ENCODE peak calls at places on chromosome 9, in ten cellular contexts. One of them, this sample, is unnamed.

GRCh38 chr9:130143279-130143893 is 28.8 kb upstream of the NCS1 start:
- DNase-seq in heart right ventricle: no peak
- DNase-seq in body of pancreas: no peak
- DNase-seq in germinal center: no peak
- DNase-seq in nucleus accumbens: no peak
- DNase-seq in dorsolateral prefrontal cortex: no peak
- DNase-seq in AG04449: no peak
- DNase-seq in uterus: no peak
- DNase-seq in astrocyte: no peak
- DNase-seq in NCI-H1694: no peak
- DNase-seq in this sample: no peak

GRCh38 chr9:19876569-19877316 is 87.9 kb upstream of the SLC24A2 start:
- DNase-seq in dorsolateral prefrontal cortex: no peak
- DNase-seq in germinal center: no peak
- DNase-seq in heart right ventricle: no peak
- DNase-seq in nucleus accumbens: no peak
- DNase-seq in uterus: no peak
- DNase-seq in NCI-H1694: no peak
- DNase-seq in body of pancreas: no peak
- DNase-seq in astrocyte: no peak
- DNase-seq in AG04449: no peak
- DNase-seq in this sample: no peak

GRCh38 chr9:37441776-37442370 is 19.4 kb downstream of the GRHPR start:
- DNase-seq in dorsolateral prefrontal cortex: no peak
- DNase-seq in uterus: no peak
- DNase-seq in heart right ventricle: no peak
- DNase-seq in germinal center: no peak
- DNase-seq in nucleus accumbens: no peak
- DNase-seq in NCI-H1694: no peak
- DNase-seq in AG04449: no peak
- DNase-seq in body of pancreas: no peak
- DNase-seq in astrocyte: no peak
- DNase-seq in this sample: no peak

GRCh38 chr9:33751536-33752129 is 43.7 kb upstream of the PRSS3 start:
- DNase-seq in body of pancreas: no peak
- DNase-seq in nucleus accumbens: no peak
- DNase-seq in astrocyte: no peak
- DNase-seq in heart right ventricle: no peak
- DNase-seq in uterus: no peak
- DNase-seq in germinal center: no peak
- DNase-seq in AG04449: no peak
- DNase-seq in NCI-H1694: no peak
- DNase-seq in dorsolateral prefrontal cortex: no peak
- DNase-seq in this sample: no peak

GRCh38 chr9:122812736-122813135 is 12.8 kb downstream of the OR1K1 start:
- DNase-seq in astrocyte: no peak
- DNase-seq in heart right ventricle: no peak
- DNase-seq in germinal center: no peak
- DNase-seq in AG04449: no peak
- DNase-seq in NCI-H1694: no peak
- DNase-seq in body of pancreas: no peak
- DNase-seq in dorsolateral prefrontal cortex: no peak
- DNase-seq in nucleus accumbens: no peak
- DNase-seq in uterus: no peak
- DNase-seq in this sample: peak

GRCh38 chr9:68872026-68872501 is 141.8 kb downstream of the PRKACG start:
- DNase-seq in AG04449: no peak
- DNase-seq in astrocyte: no peak
- DNase-seq in heart right ventricle: peak
- DNase-seq in NCI-H1694: no peak
- DNase-seq in dorsolateral prefrontal cortex: no peak
- DNase-seq in uterus: no peak
- DNase-seq in germinal center: no peak
- DNase-seq in nucleus accumbens: no peak
- DNase-seq in body of pancreas: peak
- DNase-seq in this sample: peak

GRCh38 chr9:133589454-133590227 is 19.5 kb downstream of the FAM163B start:
- DNase-seq in astrocyte: no peak
- DNase-seq in germinal center: no peak
- DNase-seq in NCI-H1694: no peak
- DNase-seq in body of pancreas: no peak
- DNase-seq in uterus: no peak
- DNase-seq in AG04449: no peak
- DNase-seq in dorsolateral prefrontal cortex: no peak
- DNase-seq in nucleus accumbens: no peak
- DNase-seq in heart right ventricle: no peak
- DNase-seq in this sample: no peak

GRCh38 chr9:69421908-69422801 is 97.1 kb downstream of the ENTREP1 start:
- DNase-seq in NCI-H1694: peak
- DNase-seq in heart right ventricle: peak
- DNase-seq in astrocyte: peak
- DNase-seq in dorsolateral prefrontal cortex: peak
- DNase-seq in body of pancreas: peak
- DNase-seq in nucleus accumbens: peak
- DNase-seq in germinal center: peak
- DNase-seq in uterus: peak
- DNase-seq in AG04449: no peak
- DNase-seq in this sample: peak

GRCh38 chr9:136303825-136304416 is at the start of gene CCDC187:
- DNase-seq in heart right ventricle: no peak
- DNase-seq in body of pancreas: no peak
- DNase-seq in dorsolateral prefrontal cortex: no peak
- DNase-seq in germinal center: no peak
- DNase-seq in nucleus accumbens: no peak
- DNase-seq in uterus: no peak
- DNase-seq in astrocyte: no peak
- DNase-seq in AG04449: no peak
- DNase-seq in NCI-H1694: no peak
- DNase-seq in this sample: no peak

GRCh38 chr9:80157128-80157527 is 585.4 kb downstream of the TLE4 start:
- DNase-seq in astrocyte: no peak
- DNase-seq in uterus: no peak
- DNase-seq in germinal center: no peak
- DNase-seq in dorsolateral prefrontal cortex: no peak
- DNase-seq in NCI-H1694: no peak
- DNase-seq in body of pancreas: no peak
- DNase-seq in nucleus accumbens: no peak
- DNase-seq in AG04449: no peak
- DNase-seq in heart right ventricle: no peak
- DNase-seq in this sample: no peak

GRCh38 chr9:6160579-6160978 is 55.0 kb upstream of the IL33 start:
- DNase-seq in germinal center: no peak
- DNase-seq in dorsolateral prefrontal cortex: no peak
- DNase-seq in heart right ventricle: no peak
- DNase-seq in uterus: no peak
- DNase-seq in nucleus accumbens: no peak
- DNase-seq in AG04449: no peak
- DNase-seq in body of pancreas: no peak
- DNase-seq in astrocyte: no peak
- DNase-seq in NCI-H1694: no peak
- DNase-seq in this sample: no peak

GRCh38 chr9:130701059-130702022 is 7.8 kb downstream of the EXOSC2 start:
- DNase-seq in heart right ventricle: peak
- DNase-seq in body of pancreas: peak
- DNase-seq in astrocyte: peak
- DNase-seq in AG04449: peak
- DNase-seq in dorsolateral prefrontal cortex: peak
- DNase-seq in nucleus accumbens: peak
- DNase-seq in germinal center: peak
- DNase-seq in uterus: peak
- DNase-seq in NCI-H1694: peak
- DNase-seq in this sample: peak

GRCh38 chr9:347667-348292 is 133.1 kb downstream of the DOCK8 start:
- DNase-seq in NCI-H1694: peak
- DNase-seq in dorsolateral prefrontal cortex: no peak
- DNase-seq in AG04449: no peak
- DNase-seq in nucleus accumbens: no peak
- DNase-seq in heart right ventricle: no peak
- DNase-seq in body of pancreas: no peak
- DNase-seq in astrocyte: peak
- DNase-seq in uterus: no peak
- DNase-seq in germinal center: no peak
- DNase-seq in this sample: peak

GRCh38 chr9:114156311-114156657 is 947 bp downstream of the COL27A1 start:
- DNase-seq in astrocyte: no peak
- DNase-seq in dorsolateral prefrontal cortex: no peak
- DNase-seq in uterus: no peak
- DNase-seq in nucleus accumbens: no peak
- DNase-seq in heart right ventricle: no peak
- DNase-seq in germinal center: no peak
- DNase-seq in AG04449: no peak
- DNase-seq in body of pancreas: peak
- DNase-seq in NCI-H1694: no peak
- DNase-seq in this sample: no peak

GRCh38 chr9:104915049-104915448 is 12.9 kb downstream of the ABCA1 start:
- DNase-seq in heart right ventricle: no peak
- DNase-seq in AG04449: no peak
- DNase-seq in dorsolateral prefrontal cortex: no peak
- DNase-seq in germinal center: no peak
- DNase-seq in body of pancreas: no peak
- DNase-seq in astrocyte: no peak
- DNase-seq in nucleus accumbens: no peak
- DNase-seq in uterus: no peak
- DNase-seq in NCI-H1694: no peak
- DNase-seq in this sample: no peak

GRCh38 chr9:114419796-114420195 is 32.0 kb upstream of the AKNA start:
- DNase-seq in dorsolateral prefrontal cortex: no peak
- DNase-seq in AG04449: no peak
- DNase-seq in nucleus accumbens: no peak
- DNase-seq in astrocyte: no peak
- DNase-seq in germinal center: no peak
- DNase-seq in body of pancreas: no peak
- DNase-seq in uterus: no peak
- DNase-seq in heart right ventricle: no peak
- DNase-seq in NCI-H1694: no peak
- DNase-seq in this sample: no peak

GRCh38 chr9:118459832-118460425 is 755.7 kb downstream of the TLR4 start:
- DNase-seq in body of pancreas: no peak
- DNase-seq in heart right ventricle: peak
- DNase-seq in AG04449: no peak
- DNase-seq in uterus: no peak
- DNase-seq in germinal center: no peak
- DNase-seq in NCI-H1694: peak
- DNase-seq in nucleus accumbens: no peak
- DNase-seq in astrocyte: no peak
- DNase-seq in dorsolateral prefrontal cortex: no peak
- DNase-seq in this sample: peak

GRCh38 chr9:13450723-13451122 is 171.2 kb upstream of the MPDZ start:
- DNase-seq in nucleus accumbens: no peak
- DNase-seq in dorsolateral prefrontal cortex: no peak
- DNase-seq in heart right ventricle: no peak
- DNase-seq in uterus: no peak
- DNase-seq in NCI-H1694: no peak
- DNase-seq in AG04449: no peak
- DNase-seq in germinal center: no peak
- DNase-seq in astrocyte: peak
- DNase-seq in body of pancreas: no peak
- DNase-seq in this sample: no peak

GRCh38 chr9:83432104-83432627 is 106.0 kb downstream of the FRMD3 start:
- DNase-seq in AG04449: peak
- DNase-seq in astrocyte: peak
- DNase-seq in body of pancreas: peak
- DNase-seq in heart right ventricle: peak
- DNase-seq in NCI-H1694: no peak
- DNase-seq in dorsolateral prefrontal cortex: peak
- DNase-seq in nucleus accumbens: peak
- DNase-seq in uterus: peak
- DNase-seq in germinal center: no peak
- DNase-seq in this sample: peak

GRCh38 chr9:113746486-113746885 is 129.6 kb upstream of the ZNF618 start:
- DNase-seq in body of pancreas: no peak
- DNase-seq in AG04449: no peak
- DNase-seq in astrocyte: no peak
- DNase-seq in dorsolateral prefrontal cortex: no peak
- DNase-seq in germinal center: no peak
- DNase-seq in nucleus accumbens: no peak
- DNase-seq in NCI-H1694: no peak
- DNase-seq in heart right ventricle: no peak
- DNase-seq in uterus: no peak
- DNase-seq in this sample: no peak

GRCh38 chr9:114280636-114281315 is 42.1 kb upstream of the ORM1 start:
- DNase-seq in astrocyte: no peak
- DNase-seq in germinal center: no peak
- DNase-seq in uterus: peak
- DNase-seq in body of pancreas: no peak
- DNase-seq in heart right ventricle: no peak
- DNase-seq in NCI-H1694: no peak
- DNase-seq in AG04449: peak
- DNase-seq in nucleus accumbens: no peak
- DNase-seq in dorsolateral prefrontal cortex: no peak
- DNase-seq in this sample: no peak

GRCh38 chr9:99059074-99059894 is 45.6 kb upstream of the TGFBR1 start:
- DNase-seq in uterus: no peak
- DNase-seq in germinal center: peak
- DNase-seq in NCI-H1694: no peak
- DNase-seq in AG04449: no peak
- DNase-seq in heart right ventricle: peak
- DNase-seq in astrocyte: no peak
- DNase-seq in dorsolateral prefrontal cortex: no peak
- DNase-seq in body of pancreas: peak
- DNase-seq in nucleus accumbens: peak
- DNase-seq in this sample: no peak

GRCh38 chr9:124617477-124618141 is 110.4 kb upstream of the NR5A1 start:
- DNase-seq in heart right ventricle: peak
- DNase-seq in nucleus accumbens: peak
- DNase-seq in astrocyte: peak
- DNase-seq in dorsolateral prefrontal cortex: peak
- DNase-seq in uterus: peak
- DNase-seq in NCI-H1694: peak
- DNase-seq in body of pancreas: peak
- DNase-seq in germinal center: peak
- DNase-seq in AG04449: no peak
- DNase-seq in this sample: peak

This sample was measured in cerebellum.